ENCODE peak calls at places on chromosomes 16 and 17, in nine cellular contexts. M is stimulated activated CD4-positive, alpha-beta T cell treated with anti-CD3 and anti-CD28 coated beads, Interleukin-1b, Interleukin-23, amount 100 ng/mL, for 48 hours; R is NCI-H510A; Q is effector memory CD8-positive, alpha-beta T cell; C is sciatic nerve; F is retina; K is stomach; G is upper lobe of right lung; N is endothelial cell. X is an unnamed sample.

GRCh38 chr16:48930951-48931553 is 321.1 kb upstream of the N4BP1 start:
- DNase-seq in F (no peak), Q (no peak), C (no peak), R (no peak), M (no peak), N (no peak), G (no peak), K (no peak), X (no peak)

GRCh38 chr17:7844292-7845154 is 10.3 kb upstream of the TMEM88 start:
- DNase-seq in G (peak), R (peak), Q (peak), N (peak), C (peak), M (peak), F (peak), K (peak), X (peak)

GRCh38 chr17:75872434-75873351 is 5.7 kb downstream of the TRIM47 start:
- DNase-seq in N (peak), K (peak), M (no peak), F (no peak), G (peak), C (no peak), Q (peak), R (peak), X (no peak)

GRCh38 chr16:81730090-81731051 is 48.7 kb upstream of the PLCG2 start:
- DNase-seq in C (peak), N (peak), M (peak), R (peak), K (peak), Q (peak), G (peak), F (peak), X (peak)

GRCh38 chr17:76681222-76682137 is 29.3 kb downstream of the MXRA7 start:
- DNase-seq in G (peak), Q (peak), R (no peak), C (peak), N (peak), M (peak), K (peak), F (peak), X (peak)

GRCh38 chr17:78957076-78957475 is 22.6 kb downstream of the LGALS3BP start:
- DNase-seq in K (peak), C (no peak), R (no peak), N (no peak), F (no peak), M (no peak), G (no peak), Q (no peak), X (no peak)

GRCh38 chr17:75625813-75626486 is 7.3 kb upstream of the SMIM5 start:
- DNase-seq in Q (no peak), M (no peak), N (peak), R (no peak), F (peak), G (no peak), K (no peak), C (no peak), X (no peak)

GRCh38 chr16:88759245-88759975 is 25.6 kb downstream of the PIEZO1 start:
- DNase-seq in R (no peak), Q (peak), N (no peak), F (no peak), M (peak), G (peak), K (peak), C (no peak), X (no peak)

GRCh38 chr17:36755586-36755985 is 154.2 kb downstream of the MRM1 start:
- DNase-seq in M (peak), K (no peak), G (no peak), C (no peak), F (no peak), N (peak), R (peak), Q (peak), X (no peak)

GRCh38 chr17:49708515-49709161 is 874 bp upstream of the SLC35B1 start:
- DNase-seq in C (no peak), F (no peak), K (no peak), R (no peak), Q (no peak), M (no peak), N (no peak), G (no peak), X (no peak)

GRCh38 chr17:74822329-74823175 is 37.1 kb downstream of the GRIN2C start:
- DNase-seq in N (no peak), K (no peak), Q (no peak), R (no peak), M (no peak), C (peak), G (no peak), F (peak), X (no peak)

GRCh38 chr16:81556715-81557284 is 112.2 kb downstream of the CMIP start:
- DNase-seq in R (no peak), Q (no peak), K (no peak), N (no peak), G (no peak), C (no peak), M (no peak), F (no peak), X (no peak)

GRCh38 chr17:1492249-1493206 is at the start of gene MYO1C:
- DNase-seq in R (no peak), K (no peak), N (peak), G (no peak), F (no peak), M (no peak), C (no peak), Q (no peak), X (no peak)

GRCh38 chr17:41695134-41695661 is 6.5 kb downstream of the EIF1 start:
- DNase-seq in N (no peak), R (no peak), G (no peak), K (no peak), C (no peak), Q (no peak), M (no peak), F (no peak), X (no peak)

GRCh38 chr16:57406881-57407280 is 2.3 kb downstream of the CCL17 start:
- DNase-seq in M (no peak), Q (no peak), G (no peak), K (no peak), R (no peak), C (no peak), N (no peak), F (no peak), X (no peak)